ENCODE peak calls at places on chromosomes 3 and 15, in seven cellular contexts. K, Y, D, L, O, A and G are unnamed samples.

GRCh38 chr15:100569406-100569805 is 32.6 kb downstream of the LINS1 start:
- DNase-seq in K (no peak), Y (no peak), D (no peak), L (no peak), O (no peak), A (no peak), G (no peak)

GRCh38 chr3:11545186-11545851 is 98.4 kb downstream of the VGLL4 start:
- DNase-seq in K (no peak), Y (no peak), D (no peak), L (peak), O (no peak), A (no peak), G (no peak)

GRCh38 chr3:38099518-38099917 is 37.4 kb downstream of the ACAA1 start:
- DNase-seq in K (no peak), Y (no peak), D (no peak), L (no peak), O (no peak), A (no peak), G (no peak)

GRCh38 chr15:98547741-98548166 is 100.6 kb upstream of the IGF1R start:
- DNase-seq in K (no peak), Y (no peak), D (peak), L (no peak), O (no peak), A (peak), G (no peak)

GRCh38 chr3:52052831-52053306 is 3.5 kb downstream of the DUSP7 start:
- DNase-seq in K (peak), Y (no peak), D (peak), L (peak), O (no peak), A (peak), G (no peak)

GRCh38 chr15:54820811-54821210 is 375.9 kb downstream of the RSL24D1 start:
- DNase-seq in K (no peak), Y (no peak), D (no peak), L (no peak), O (no peak), A (peak), G (no peak)

GRCh38 chr3:30779686-30780287 is 114.7 kb downstream of the GADL1 start:
- DNase-seq in K (no peak), Y (peak), D (no peak), L (no peak), O (no peak), A (no peak), G (no peak)

GRCh38 chr3:55128201-55128870 is 200.5 kb upstream of the LRTM1 start:
- DNase-seq in K (no peak), Y (no peak), D (no peak), L (no peak), O (no peak), A (no peak), G (no peak)

GRCh38 chr15:59553879-59554735 is 57.5 kb upstream of the GCNT3 start:
- DNase-seq in K (no peak), Y (no peak), D (no peak), L (no peak), O (no peak), A (no peak), G (no peak)

GRCh38 chr3:37996785-37997301 is 6.3 kb downstream of the VILL start:
- DNase-seq in K (peak), Y (peak), D (peak), L (peak), O (no peak), A (peak), G (peak)

GRCh38 chr3:180911876-180912303 is 580 bp upstream of the FXR1 start:
- DNase-seq in K (no peak), Y (no peak), D (no peak), L (no peak), O (no peak), A (no peak), G (no peak)

DNA sequence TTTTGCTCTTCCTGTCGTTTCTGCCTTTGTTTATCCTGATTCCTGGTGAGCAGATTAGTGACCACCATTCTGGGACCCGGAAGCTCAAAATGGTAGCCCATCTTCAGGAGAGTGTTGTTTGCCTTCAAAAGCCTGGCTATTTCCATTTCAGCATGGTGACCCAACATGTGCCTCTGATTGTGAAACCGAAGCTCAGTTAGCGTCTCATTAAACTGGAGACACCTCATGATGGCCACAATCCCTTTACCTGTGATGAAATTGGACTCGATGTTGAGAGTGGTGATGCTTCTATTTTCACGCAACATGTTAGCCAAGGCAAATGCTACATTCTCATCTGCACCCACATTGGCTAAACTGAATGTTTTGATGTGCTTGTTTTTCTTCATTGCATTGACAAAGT is 3.3 kb downstream of the LMOD3 start:
- DNase-seq in K (no peak), Y (no peak), D (no peak), L (no peak), O (no peak), A (no peak), G (no peak)
- TF ChIP-seq POLR2A in K (no peak), Y (no peak), D (no peak), L (no peak), O (no peak), A (no peak), G (no peak)

DNA sequence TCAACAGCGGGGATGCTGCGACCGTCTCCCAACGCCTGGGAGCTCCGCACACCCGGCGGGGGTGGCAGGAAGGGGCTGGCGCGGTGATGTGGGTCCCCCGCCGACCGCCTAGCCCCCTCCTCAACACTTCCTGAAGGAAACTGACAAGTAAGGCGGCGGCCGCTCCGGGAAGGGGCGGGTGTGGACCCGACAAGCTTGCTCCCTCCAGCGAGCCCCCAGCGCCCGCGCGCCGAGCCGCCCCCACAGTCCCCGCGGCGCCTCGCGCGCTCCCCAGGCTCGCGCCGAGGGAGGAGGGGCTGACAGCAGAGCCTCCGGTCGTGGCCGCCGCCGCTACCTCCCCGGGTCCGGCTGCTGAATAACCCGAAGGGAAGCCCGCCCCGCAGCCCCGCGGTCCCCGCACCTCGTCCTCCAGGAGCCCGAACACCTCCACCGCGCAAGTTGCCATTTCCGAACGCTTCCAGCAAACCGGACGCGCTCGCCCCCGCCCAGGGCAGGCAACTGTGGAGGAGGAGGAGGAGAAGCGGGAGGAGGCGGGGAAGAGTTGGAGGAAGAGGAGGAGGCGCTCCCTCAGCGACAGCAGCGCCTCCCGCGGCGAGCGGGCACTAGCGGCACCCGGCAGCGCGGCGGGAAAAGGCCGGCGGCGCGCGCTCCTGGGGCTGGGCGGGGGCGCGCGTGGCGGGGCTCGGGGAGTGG is at the start of gene NEDD4:
- DNase-seq in K (peak), Y (peak), D (peak), L (peak), O (peak), A (peak), G (peak)
- TF ChIP-seq POLR2A in K (peak), Y (peak), D (no peak), L (no peak), O (peak), A (peak), G (no peak)

DNA sequence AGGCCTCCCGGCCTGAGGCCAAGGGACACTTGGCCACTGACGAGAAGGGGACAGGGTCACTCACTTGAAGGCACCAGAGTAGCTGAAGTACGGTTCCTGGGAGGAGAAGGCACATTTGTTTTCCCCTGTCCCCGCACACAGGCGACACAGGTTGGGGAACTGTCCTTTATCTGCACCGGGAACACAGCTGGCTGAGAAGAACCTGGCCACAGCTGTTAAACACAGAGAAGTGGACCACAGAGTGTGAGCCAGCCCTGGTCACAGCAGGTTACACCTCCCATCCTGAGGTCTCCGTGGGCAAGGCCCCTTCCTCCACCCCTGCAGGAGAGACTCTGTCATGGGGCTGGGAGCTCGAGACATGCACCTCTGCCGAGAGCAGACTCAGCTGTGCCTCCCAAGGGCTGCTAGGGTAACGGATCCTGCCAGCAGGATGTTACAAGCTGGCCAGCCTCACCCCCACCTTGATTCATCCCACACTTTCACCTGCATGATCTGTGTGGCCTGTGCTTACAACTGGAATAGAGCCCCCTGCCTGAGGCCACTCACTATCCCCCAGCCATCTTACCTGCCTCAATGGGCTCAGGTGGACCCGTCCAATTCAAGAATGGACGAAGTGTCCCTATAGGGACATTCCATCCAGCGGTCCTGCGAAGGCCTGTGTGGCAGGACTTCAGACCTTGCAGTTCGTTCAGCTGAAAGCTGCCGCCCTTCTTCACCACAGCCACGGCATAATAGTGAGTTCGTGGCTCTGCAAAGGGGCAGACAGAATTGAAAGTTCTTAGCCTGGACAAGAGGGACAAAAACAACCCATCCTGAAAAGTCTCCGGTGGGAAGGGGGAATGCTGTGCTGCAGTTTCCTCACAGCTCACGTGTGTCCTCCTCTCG is 9.2 kb downstream of the LTF start:
- DNase-seq in K (no peak), Y (no peak), D (no peak), L (no peak), O (no peak), A (no peak), G (no peak)
- TF ChIP-seq POLR2A in K (no peak), Y (no peak), D (no peak), L (no peak), O (no peak), A (no peak), G (no peak)

DNA sequence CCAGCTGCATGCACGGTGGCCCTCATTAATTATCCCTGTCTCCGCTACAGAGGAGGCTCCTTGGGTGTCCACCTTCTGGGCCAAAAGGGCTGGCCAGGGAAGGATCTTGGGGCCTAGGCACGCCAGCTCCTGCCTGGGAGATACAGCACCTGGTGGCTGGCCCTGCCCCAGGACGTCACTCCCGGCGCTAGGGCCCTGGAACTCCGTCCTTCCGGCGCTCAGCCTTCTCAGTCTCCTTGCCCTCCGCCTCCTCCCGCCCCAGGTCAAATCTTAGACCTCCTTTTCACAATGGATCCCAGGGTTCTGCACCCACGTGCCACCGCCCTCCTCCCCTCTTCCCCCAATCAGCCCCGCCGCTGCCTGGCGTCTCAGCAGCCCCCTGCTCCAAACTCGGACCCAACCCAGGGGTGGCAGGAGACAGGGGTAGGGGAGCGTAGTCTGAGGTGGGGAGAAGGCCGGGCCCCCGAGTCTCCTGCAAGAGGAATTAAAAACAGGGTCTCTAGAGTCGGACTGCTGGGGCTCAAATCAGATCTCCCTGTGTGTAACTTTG is 937 bp downstream of the TKT start:
- DNase-seq in K (peak), Y (no peak), D (peak), L (peak), O (peak), A (peak), G (peak)
- TF ChIP-seq POLR2A in K (no peak), Y (peak), D (no peak), L (no peak), O (no peak), A (peak), G (no peak)

DNA sequence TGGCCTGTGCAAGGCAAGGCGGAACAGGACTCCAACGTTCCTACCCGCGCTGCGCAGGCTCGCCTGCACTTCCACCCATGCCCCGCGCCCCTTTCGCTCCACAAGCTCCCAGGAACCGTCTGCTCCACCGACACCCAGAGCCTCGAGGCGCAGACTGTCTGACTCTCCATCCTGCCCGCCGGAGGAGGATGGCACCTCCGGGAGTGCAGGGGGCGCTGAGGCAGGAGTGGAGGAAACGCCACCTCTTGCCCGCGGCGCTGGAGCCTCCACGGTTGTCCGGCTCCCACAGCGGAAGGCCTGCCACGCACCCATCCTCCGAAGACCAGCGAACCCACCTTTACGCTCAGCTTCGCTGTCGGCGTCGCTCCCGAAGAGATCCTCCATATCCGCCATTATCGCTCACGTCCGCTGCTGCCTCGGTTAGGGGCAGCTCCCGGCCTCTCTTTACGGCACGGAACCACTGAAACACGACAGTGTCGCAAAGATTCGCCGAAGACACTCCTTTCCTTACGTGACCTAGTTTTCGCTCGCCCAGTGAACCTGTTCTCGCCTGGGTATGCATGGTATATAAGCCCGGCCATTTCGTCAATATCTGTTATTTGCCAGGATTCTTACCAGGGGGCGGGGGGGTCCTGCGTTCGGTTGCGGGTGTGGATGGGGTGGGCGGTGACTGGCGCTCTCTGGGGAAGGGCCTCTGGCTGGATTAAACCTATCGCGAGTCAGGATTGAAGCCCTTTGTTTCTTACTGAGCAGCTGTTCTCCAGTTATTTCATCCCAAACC is at the start of gene LEO1:
- DNase-seq in K (peak), Y (peak), D (peak), L (peak), O (peak), A (peak), G (peak)
- TF ChIP-seq POLR2A in K (peak), Y (peak), D (no peak), L (peak), O (peak), A (peak), G (peak)

GRCh38 chr15:43408789-43409188 is 37.9 kb downstream of the TUBGCP4 start:
- DNase-seq in K (no peak), Y (no peak), D (no peak), L (no peak), O (no peak), A (no peak), G (no peak)
- TF ChIP-seq POLR2A in K (no peak), Y (no peak), D (no peak), L (no peak), O (no peak), A (no peak), G (no peak)

GRCh38 chr3:124570232-124570631 is 160.0 kb upstream of the UMPS start:
- DNase-seq in K (no peak), Y (no peak), D (no peak), L (no peak), O (no peak), A (no peak), G (no peak)

GRCh38 chr3:124576565-124577493 is 153.4 kb upstream of the UMPS start:
- DNase-seq in K (peak), Y (no peak), D (no peak), L (no peak), O (no peak), A (no peak), G (no peak)

GRCh38 chr3:124569761-124570160 is 160.5 kb upstream of the UMPS start:
- DNase-seq in K (no peak), Y (no peak), D (peak), L (no peak), O (no peak), A (no peak), G (no peak)

GRCh38 chr3:124574012-124574411 is 156.2 kb upstream of the UMPS start:
- DNase-seq in K (no peak), Y (no peak), D (no peak), L (no peak), O (no peak), A (no peak), G (no peak)

GRCh38 chr3:124572851-124573405 is 157.3 kb upstream of the UMPS start:
- DNase-seq in K (no peak), Y (no peak), D (no peak), L (no peak), O (no peak), A (no peak), G (no peak)
- TF ChIP-seq POLR2A in K (no peak), Y (no peak), D (no peak), L (no peak), O (no peak), A (no peak), G (no peak)

GRCh38 chr15:68279218-68279533 is 1.6 kb downstream of the FEM1B start:
- DNase-seq in K (no peak), Y (no peak), D (no peak), L (no peak), O (no peak), A (no peak), G (no peak)
- TF ChIP-seq POLR2A in K (no peak), Y (no peak), D (no peak), L (no peak), O (no peak), A (no peak), G (no peak)

DNA sequence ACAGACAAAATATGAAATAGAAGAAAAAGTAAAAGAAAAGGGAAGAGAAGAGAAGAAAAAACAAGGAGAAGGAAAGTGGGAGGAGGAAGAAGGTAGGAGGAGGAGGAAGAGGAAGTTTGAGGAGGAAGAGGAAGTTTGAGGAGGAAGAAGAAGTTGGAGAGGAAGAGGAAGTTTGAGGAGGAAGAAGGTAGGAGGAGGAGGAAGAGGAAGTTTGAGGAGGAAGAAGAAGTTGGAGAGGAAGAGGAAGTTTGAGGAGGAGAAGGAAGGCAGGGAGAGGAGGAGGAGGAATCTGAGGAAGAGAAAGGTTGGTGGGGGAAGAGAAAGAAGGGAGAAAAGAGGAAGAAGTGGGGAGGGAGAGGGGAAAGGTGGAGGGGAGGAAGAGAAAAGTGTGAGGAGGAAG is 169.2 kb upstream of the RORA start:
- DNase-seq in K (no peak), Y (no peak), D (no peak), L (no peak), O (no peak), A (no peak), G (no peak)
- TF ChIP-seq POLR2A in K (no peak), Y (no peak), D (no peak), L (no peak), O (no peak), A (no peak), G (no peak)

DNA sequence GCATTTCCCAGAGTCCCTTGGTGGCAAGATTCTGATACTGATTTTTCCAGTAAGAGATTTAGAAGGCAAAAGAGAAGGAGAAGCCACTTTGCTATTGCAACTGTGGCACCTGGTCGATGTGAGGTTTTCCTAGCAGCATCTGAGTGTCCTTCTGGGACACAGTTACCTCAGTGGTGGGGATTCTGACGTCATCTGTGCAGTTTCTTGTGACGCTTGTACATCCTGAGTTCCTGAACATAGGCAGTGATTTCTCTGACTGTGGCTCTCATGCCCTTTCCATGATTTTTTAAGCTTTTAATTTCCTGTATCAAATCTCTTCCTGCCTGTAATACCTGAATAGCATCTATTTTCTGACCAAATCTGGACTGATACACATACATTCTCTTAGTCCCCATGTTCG is 8.9 kb downstream of the USP13 start:
- DNase-seq in K (no peak), Y (no peak), D (no peak), L (no peak), O (no peak), A (no peak), G (no peak)
- TF ChIP-seq POLR2A in K (no peak), Y (no peak), D (no peak), L (no peak), O (no peak), A (no peak), G (no peak)